ENCODE peak calls at places on chromosomes 2 and 18, in six cellular contexts. U is HepG2, B is suprapubic skin, N is upper lobe of right lung, S is gastrocnemius medialis, Z is dorsolateral prefrontal cortex. L is an unnamed sample.

GRCh38 chr18:8757598-8757997 is 52.2 kb downstream of the MTCL1 start:
- DNase-seq in Z (no peak), N (no peak), U (no peak), B (no peak), S (no peak), L (peak; percentile 19)

GRCh38 chr18:35694803-35695202 is 113.3 kb downstream of the GALNT1 start:
- DNase-seq in S (no peak), B (no peak), U (no peak), Z (no peak), N (no peak), L (no peak)

GRCh38 chr2:234981197-234982095 is 29.6 kb downstream of the SH3BP4 start:
- DNase-seq in S (peak; percentile 46), B (no peak), U (peak; percentile 94), N (no peak), Z (no peak), L (peak; percentile 90)

GRCh38 chr18:11859903-11860407 is 8.7 kb downstream of the CHMP1B start:
- DNase-seq in U (peak; percentile 83), B (no peak), S (peak; percentile 46), N (no peak), Z (no peak), L (peak; percentile 97)

GRCh38 chr2:79850912-79851311 is 338.1 kb downstream of the CTNNA2 start:
- DNase-seq in B (no peak), Z (no peak), S (no peak), U (no peak), N (no peak), L (no peak)

GRCh38 chr18:79123948-79124347 is 54.8 kb downstream of the ATP9B start:
- DNase-seq in U (no peak), Z (no peak), N (no peak), B (no peak), S (no peak), L (peak; percentile 35)

GRCh38 chr2:232329716-232330067 is 48.9 kb upstream of the ALPP start:
- DNase-seq in S (no peak), Z (no peak), B (no peak), U (no peak), N (peak; percentile 54), L (no peak)

GRCh38 chr2:237647176-237648015 is 20.0 kb downstream of the LRRFIP1 start:
- DNase-seq in N (no peak), S (no peak), U (no peak), Z (no peak), B (peak; percentile 47), L (no peak)

GRCh38 chr2:134314656-134315377 is 60.9 kb downstream of the MGAT5 start:
- DNase-seq in S (no peak), U (no peak), Z (no peak), B (no peak), N (no peak), L (no peak)

GRCh38 chr2:23900133-23900926 is 26.6 kb downstream of the ATAD2B start:
- DNase-seq in U (no peak), S (no peak), N (no peak), B (peak; percentile 81), Z (no peak), L (peak; percentile 85)

GRCh38 chr2:201769664-201770373 is 10.9 kb downstream of the ALS2 start:
- DNase-seq in B (no peak), N (no peak), Z (no peak), S (no peak), U (no peak), L (no peak)

GRCh38 chr18:56148373-56148772 is 490.0 kb downstream of the TXNL1 start:
- DNase-seq in Z (no peak), U (no peak), B (no peak), N (no peak), S (no peak), L (peak; percentile 80)

GRCh38 chr2:238947243-238947760 is 99.4 kb downstream of the TWIST2 start:
- DNase-seq in N (peak; percentile 46), S (no peak), U (no peak), Z (no peak), B (peak; percentile 20), L (no peak)

GRCh38 chr18:25349131-25349925 is 2.6 kb downstream of the ZNF521 start:
- DNase-seq in Z (peak; percentile 43), B (peak; percentile 80), N (peak; percentile 63), S (no peak), U (no peak), L (no peak)

GRCh38 chr2:7419814-7420213 is 502.6 kb downstream of the RNF144A start:
- DNase-seq in N (no peak), B (no peak), U (no peak), S (no peak), Z (no peak), L (no peak)

GRCh38 chr2:147224070-147224469 is 620.8 kb upstream of the ACVR2A start:
- DNase-seq in U (no peak), B (no peak), S (no peak), Z (no peak), N (no peak), L (peak; percentile 21)

GRCh38 chr18:42296723-42297122 is 341.7 kb downstream of the PIK3C3 start:
- DNase-seq in S (no peak), U (no peak), B (no peak), N (no peak), Z (no peak), L (peak; percentile 6)

GRCh38 chr2:36356199-36356989 is 816 bp downstream of the CRIM1 start:
- DNase-seq in Z (peak; percentile 47), N (peak; percentile 81), S (peak; percentile 38), U (no peak), B (peak; percentile 84), L (peak; percentile 64)

GRCh38 chr18:32244863-32245262 is 55.0 kb downstream of the MEP1B start:
- DNase-seq in Z (no peak), S (no peak), B (no peak), U (no peak), N (no peak), L (no peak)

GRCh38 chr18:78459646-78460045 is 520.0 kb upstream of the SALL3 start:
- DNase-seq in S (no peak), Z (no peak), U (no peak), B (no peak), N (no peak), L (no peak)

GRCh38 chr2:172358784-172359556 is 68.4 kb upstream of the ITGA6 start:
- DNase-seq in U (no peak), B (no peak), N (no peak), Z (no peak), S (no peak), L (no peak)

GRCh38 chr18:25814841-25815458 is 275.5 kb downstream of the SS18 start:
- DNase-seq in B (no peak), N (no peak), Z (no peak), S (no peak), U (no peak), L (no peak)

GRCh38 chr2:36549063-36549662 is 48.8 kb downstream of the FEZ2 start:
- DNase-seq in Z (no peak), B (no peak), U (no peak), N (no peak), S (no peak), L (peak; percentile 15)

GRCh38 chr2:46045888-46046287 is 251.3 kb upstream of the EPAS1 start:
- DNase-seq in U (no peak), S (no peak), B (no peak), N (no peak), Z (no peak), L (peak; percentile 14)

GRCh38 chr2:11481789-11482472 is 16.0 kb upstream of the E2F6 start:
- DNase-seq in Z (no peak), B (no peak), N (no peak), U (no peak), S (no peak), L (no peak)

GRCh38 chr2:11482473-11483031 is 16.6 kb upstream of the E2F6 start:
- DNase-seq in Z (no peak), B (no peak), U (no peak), N (no peak), S (no peak), L (no peak)

GRCh38 chr2:11481426-11481788 is 15.4 kb upstream of the E2F6 start:
- DNase-seq in U (no peak), N (no peak), B (no peak), Z (no peak), S (no peak), L (no peak)

GRCh38 chr2:11480859-11481258 is 14.9 kb upstream of the E2F6 start:
- DNase-seq in B (no peak), U (no peak), N (no peak), S (no peak), Z (no peak), L (no peak)

DNA sequence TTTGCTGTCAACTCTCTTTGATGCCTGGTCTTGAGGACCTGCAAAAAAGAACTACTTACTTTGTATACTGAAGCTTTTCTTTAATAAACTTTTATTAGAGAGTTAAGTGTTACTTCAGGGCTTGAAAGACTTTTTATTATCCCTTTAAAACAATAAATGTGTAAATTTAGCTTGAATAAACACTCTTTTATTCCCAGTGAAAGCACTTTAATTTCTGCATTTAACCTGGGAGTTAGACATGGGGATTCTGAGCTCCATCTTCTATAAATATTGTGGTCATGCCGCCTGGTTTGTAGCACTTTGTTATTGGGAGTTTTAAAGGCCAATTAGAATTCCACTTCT is 17.8 kb upstream of the E2F6 start:
- DNase-seq in N (no peak), Z (no peak), U (no peak), S (no peak), B (no peak), L (no peak)
- H3K4me3 ChIP-seq in N (no peak overlapping the region), Z (peak overlapping the region; percentile 73), U (peak overlapping the region; percentile 68), S (no peak overlapping the region), B (peak overlapping the region; percentile 78), L (no peak overlapping the region)

GRCh38 chr18:74353169-74353775 is 37.6 kb downstream of the C18orf63 start:
- DNase-seq in N (no peak), Z (peak; percentile 79), B (no peak), U (peak; percentile 63), S (peak; percentile 21), L (peak; percentile 79)
- TF ChIP-seq CTCF in N (peak; percentile 72), Z (peak; percentile 81), B (peak; percentile 52), U (peak; percentile 88), S (peak; percentile 60), L (peak; percentile 95)

DNA sequence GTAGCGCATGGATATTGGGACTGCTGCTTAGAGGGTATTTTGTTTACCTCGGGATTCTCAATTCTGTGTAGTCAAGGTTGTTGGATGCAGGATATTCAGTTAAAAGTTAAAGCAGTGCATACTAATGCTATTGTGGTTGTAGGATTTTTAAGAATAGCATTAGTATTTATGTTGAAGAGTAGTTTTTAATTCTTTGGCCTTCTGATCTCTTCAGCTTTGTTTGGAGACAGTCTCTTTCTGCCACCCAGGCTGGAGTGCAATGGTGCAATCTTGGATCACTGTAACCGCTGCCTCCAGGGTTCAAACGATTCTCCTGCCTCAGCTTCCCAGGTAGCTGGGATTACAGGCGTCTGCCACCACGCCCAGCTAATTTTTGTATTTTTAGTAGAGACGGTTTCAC is 1.5 kb downstream of the RHBDD1 start:
- DNase-seq in U (no peak), Z (no peak), N (no peak), B (no peak), S (no peak), L (no peak)
- H3K4me3 ChIP-seq in U (peak overlapping the region; percentile 84), Z (no peak overlapping the region), N (peak overlapping the region; percentile 81), B (no peak overlapping the region), S (peak overlapping the region; percentile 79), L (peak overlapping the region; percentile 78)

GRCh38 chr2:186427970-186428369 is 58.1 kb upstream of the ZC3H15 start:
- DNase-seq in S (no peak), N (no peak), Z (no peak), B (no peak), U (peak; percentile 15), L (no peak)
- TF ChIP-seq CTCF in S (no peak), N (no peak), Z (no peak), B (no peak), U (no peak), L (no peak)